ENCODE peak calls at places on chromosome 18, in ten cellular contexts. G, E, F, Z, R, P, N, D, C and K are unnamed samples.

GRCh38 chr18:76496200-76496890 is 1.3 kb upstream of the ZNF516 start:
- DNase-seq in G (no peak), E (peak; percentile 21), F (no peak), Z (no peak), R (no peak), P (peak; percentile 91), N (no peak), D (peak; percentile 2), C (peak; percentile 91), K (peak; percentile 91)

GRCh38 chr18:3395466-3395865 is 54.5 kb upstream of the TGIF1 start:
- DNase-seq in G (no peak), E (no peak), F (no peak), Z (no peak), R (no peak), P (no peak), N (no peak), D (no peak), C (no peak), K (no peak)

GRCh38 chr18:12911025-12911927 is 27.2 kb upstream of the PTPN2 start:
- DNase-seq in G (no peak), E (peak; percentile 29), F (no peak), Z (peak; percentile 37), R (peak; percentile 32), P (peak; percentile 32), N (no peak), D (no peak), C (peak; percentile 72), K (peak; percentile 33)

GRCh38 chr18:21933931-21934765 is 193.6 kb downstream of the MIB1 start:
- DNase-seq in G (no peak), E (no peak), F (no peak), Z (no peak), R (no peak), P (no peak), N (no peak), D (no peak), C (no peak), K (no peak)

GRCh38 chr18:36296591-36297418 is 708 bp upstream of the FHOD3 start:
- DNase-seq in G (peak; percentile 62), E (no peak), F (peak; percentile 33), Z (no peak), R (peak; percentile 25), P (peak; percentile 89), N (peak; percentile 88), D (peak; percentile 54), C (peak; percentile 82), K (peak; percentile 83)

GRCh38 chr18:6406075-6406909 is 8.4 kb downstream of the L3MBTL4 start:
- DNase-seq in G (no peak), E (no peak), F (no peak), Z (no peak), R (no peak), P (peak; percentile 56), N (no peak), D (no peak), C (no peak), K (peak; percentile 28)

GRCh38 chr18:32893915-32894314 is 121.1 kb upstream of the KLHL14 start:
- DNase-seq in G (no peak), E (no peak), F (no peak), Z (no peak), R (no peak), P (peak; percentile 7), N (no peak), D (no peak), C (no peak), K (no peak)

GRCh38 chr18:13376298-13376840 is 157.8 kb downstream of the LDLRAD4 start:
- DNase-seq in G (no peak), E (peak; percentile 34), F (no peak), Z (no peak), R (no peak), P (no peak), N (no peak), D (no peak), C (no peak), K (no peak)

GRCh38 chr18:22136395-22136794 is 33.0 kb upstream of the GATA6 start:
- DNase-seq in G (no peak), E (no peak), F (no peak), Z (no peak), R (no peak), P (peak; percentile 23), N (no peak), D (no peak), C (no peak), K (no peak)

GRCh38 chr18:36358141-36358540 is 60.6 kb downstream of the FHOD3 start:
- DNase-seq in G (no peak), E (no peak), F (no peak), Z (no peak), R (no peak), P (no peak), N (no peak), D (no peak), C (no peak), K (no peak)